ENCODE peak calls at places on chromosomes 12 and 14, in seven cellular contexts. T is ovary, U is fibroblast of mammary gland, Z is A549, Q is cardiac septum, D is HuH-7.5, H is SW 1271. S is an unnamed sample.
A peak's percentile ranks its signal among the peaks of the same experiment; 100 is the strongest.

GRCh38 chr12:58540480-58541299 is 379.6 kb downstream of the LRIG3 start:
- DNase-seq in H (no peak), U (peak; percentile 89), Q (peak; percentile 76), D (peak; percentile 15), Z (peak; percentile 87), T (peak; percentile 82), S (no peak)

GRCh38 chr12:11793896-11794295 is 144.4 kb downstream of the ETV6 start:
- DNase-seq in Q (no peak), T (no peak), H (no peak), Z (no peak), U (no peak), D (no peak), S (no peak)

GRCh38 chr12:109910969-109911348 is 10.9 kb downstream of the TCHP start:
- DNase-seq in U (peak; percentile 47), T (no peak), H (no peak), Z (peak; percentile 83), D (peak; percentile 78), Q (no peak), S (no peak)

GRCh38 chr14:93941293-93941910 is 14.3 kb downstream of the FAM181A start:
- DNase-seq in U (peak; percentile 21), D (no peak), Q (no peak), Z (no peak), T (no peak), H (no peak), S (peak; percentile 52)

GRCh38 chr14:97626088-97626487 is 828.9 kb downstream of the VRK1 start:
- DNase-seq in Z (no peak), T (no peak), U (no peak), D (no peak), Q (no peak), H (no peak), S (no peak)

GRCh38 chr12:52310622-52311281 is 10.4 kb downstream of the KRT83 start:
- DNase-seq in H (no peak), U (no peak), D (no peak), T (no peak), Q (peak; percentile 38), Z (peak; percentile 26), S (peak; percentile 27)

GRCh38 chr12:111369496-111370220 is 763 bp upstream of the PHETA1 start:
- DNase-seq in D (no peak), T (no peak), Z (no peak), Q (no peak), H (no peak), U (no peak), S (no peak)

GRCh38 chr14:88551094-88551870 is 3.5 kb downstream of the PTPN21 start:
- DNase-seq in U (peak; percentile 85), H (no peak), D (peak; percentile 63), T (peak; percentile 89), Q (peak; percentile 83), Z (peak; percentile 91), S (no peak)

GRCh38 chr12:49260165-49260564 is 4.7 kb upstream of the TUBA1C start:
- DNase-seq in T (no peak), H (no peak), U (peak; percentile 85), Z (no peak), D (no peak), Q (no peak), S (no peak)

GRCh38 chr12:91890742-91891141 is 254.9 kb downstream of the BTG1 start:
- DNase-seq in U (peak; percentile 24), T (no peak), Q (no peak), D (no peak), Z (peak; percentile 7), H (no peak), S (no peak)

S was measured in BJ.